ENCODE peak calls at places on chromosomes 13 and 19, in nine cellular contexts. S is choroid plexus epithelial cell; L is endothelial cell; R is uterus; V is EL; D is AG09309; F is tibial nerve; J is stimulated activated CD8-positive, alpha-beta memory T cell treated with anti-CD3 and anti-CD28 coated beads, Interleukin-2, amount 100 ng/mL, for 48 hours; E is ascending aorta. X is an unnamed sample.
A peak's percentile ranks its signal among the peaks of the same experiment; 100 is the strongest.

GRCh38 chr19:36210497-36210896 is 4.0 kb downstream of the ZNF565 start:
- DNase-seq in S (peak; percentile 60), L (no peak), R (no peak), V (no peak), D (no peak), F (no peak), J (no peak), E (no peak), X (no peak)

GRCh38 chr13:42474954-42475353 is 99.0 kb upstream of the TNFSF11 start:
- DNase-seq in S (peak; percentile 98), L (no peak), R (no peak), V (no peak), D (no peak), F (no peak), J (no peak), E (no peak), X (no peak)

GRCh38 chr13:111938743-111939142 is 128.2 kb upstream of the SOX1 start:
- DNase-seq in S (no peak), L (no peak), R (no peak), V (no peak), D (no peak), F (no peak), J (no peak), E (no peak), X (no peak)

GRCh38 chr19:33620611-33621010 is 1.1 kb upstream of the CHST8 start:
- DNase-seq in S (no peak), L (no peak), R (no peak), V (no peak), D (no peak), F (no peak), J (no peak), E (no peak), X (no peak)

GRCh38 chr19:8575467-8575997 is 1.7 kb downstream of the MYO1F start:
- DNase-seq in S (peak; percentile 47), L (no peak), R (no peak), V (peak; percentile 30), D (no peak), F (no peak), J (no peak), E (no peak), X (no peak)

GRCh38 chr19:14475251-14476073 is at the start of gene PTGER1:
- DNase-seq in S (peak; percentile 44), L (peak; percentile 63), R (no peak), V (peak; percentile 69), D (no peak), F (no peak), J (no peak), E (no peak), X (no peak)

GRCh38 chr19:38617764-38618589 is at the start of gene MAP4K1:
- DNase-seq in S (no peak), L (no peak), R (peak; percentile 28), V (no peak), D (no peak), F (no peak), J (peak; percentile 67), E (no peak), X (peak; percentile 90)

GRCh38 chr19:7703332-7703731 is 1.4 kb upstream of the FCER2 start:
- DNase-seq in S (no peak), L (no peak), R (no peak), V (no peak), D (no peak), F (no peak), J (no peak), E (no peak), X (no peak)

GRCh38 chr19:18741566-18742121 is 49.5 kb downstream of the COMP start:
- DNase-seq in S (peak; percentile 27), L (no peak), R (no peak), V (no peak), D (no peak), F (no peak), J (no peak), E (no peak), X (no peak)

GRCh38 chr13:100240109-100240779 is 151.4 kb downstream of the PCCA start:
- DNase-seq in S (no peak), L (no peak), R (no peak), V (no peak), D (no peak), F (no peak), J (no peak), E (no peak), X (no peak)

GRCh38 chr19:50244695-50245094 is 41.3 kb downstream of the MYH14 start:
- DNase-seq in S (no peak), L (no peak), R (no peak), V (no peak), D (no peak), F (no peak), J (no peak), E (no peak), X (no peak)

X was measured in germinal center.